ENCODE peak calls at places on chromosomes 12 and 14, in nine cellular contexts. One of them, this sample, is unnamed.

GRCh38 chr14:29654910-29655590 is 272.6 kb downstream of the PRKD1 start:
- DNase-seq in astrocyte of the cerebellum: no peak
- DNase-seq in psoas muscle: no peak
- DNase-seq in GM23338: no peak
- DNase-seq in fibroblast of lung: peak
- DNase-seq in AG10803: peak
- DNase-seq in astrocyte of the spinal cord: peak
- DNase-seq in coronary artery: no peak
- DNase-seq in thyroid gland: no peak
- DNase-seq in this sample: peak

GRCh38 chr12:84911331-84912190 is 1.0 kb downstream of the SLC6A15 start:
- DNase-seq in astrocyte of the cerebellum: peak
- DNase-seq in psoas muscle: no peak
- DNase-seq in GM23338: peak
- DNase-seq in fibroblast of lung: peak
- DNase-seq in AG10803: peak
- DNase-seq in astrocyte of the spinal cord: peak
- DNase-seq in coronary artery: no peak
- DNase-seq in thyroid gland: peak
- DNase-seq in this sample: peak

GRCh38 chr14:101561897-101562490 is 699 bp downstream of the DIO3 start:
- DNase-seq in astrocyte of the cerebellum: no peak
- DNase-seq in psoas muscle: peak
- DNase-seq in GM23338: peak
- DNase-seq in fibroblast of lung: no peak
- DNase-seq in AG10803: no peak
- DNase-seq in astrocyte of the spinal cord: no peak
- DNase-seq in coronary artery: no peak
- DNase-seq in thyroid gland: no peak
- DNase-seq in this sample: no peak

GRCh38 chr12:3542156-3542555 is 51.2 kb downstream of the PRMT8 start:
- DNase-seq in astrocyte of the cerebellum: no peak
- DNase-seq in psoas muscle: no peak
- DNase-seq in GM23338: no peak
- DNase-seq in fibroblast of lung: no peak
- DNase-seq in AG10803: no peak
- DNase-seq in astrocyte of the spinal cord: no peak
- DNase-seq in coronary artery: no peak
- DNase-seq in thyroid gland: no peak
- DNase-seq in this sample: no peak

GRCh38 chr14:45377201-45377600 is 124.2 kb upstream of the MIS18BP1 start:
- DNase-seq in astrocyte of the cerebellum: no peak
- DNase-seq in psoas muscle: no peak
- DNase-seq in GM23338: no peak
- DNase-seq in fibroblast of lung: peak
- DNase-seq in AG10803: no peak
- DNase-seq in astrocyte of the spinal cord: no peak
- DNase-seq in coronary artery: no peak
- DNase-seq in thyroid gland: no peak
- DNase-seq in this sample: no peak

GRCh38 chr12:121465921-121466799 is 66.2 kb downstream of the RNF34 start:
- DNase-seq in astrocyte of the cerebellum: no peak
- DNase-seq in psoas muscle: peak
- DNase-seq in GM23338: peak
- DNase-seq in fibroblast of lung: peak
- DNase-seq in AG10803: peak
- DNase-seq in astrocyte of the spinal cord: peak
- DNase-seq in coronary artery: no peak
- DNase-seq in thyroid gland: no peak
- DNase-seq in this sample: no peak

GRCh38 chr12:30930238-30931010 is 3.9 kb downstream of the TSPAN11 start:
- DNase-seq in astrocyte of the cerebellum: no peak
- DNase-seq in psoas muscle: no peak
- DNase-seq in GM23338: no peak
- DNase-seq in fibroblast of lung: no peak
- DNase-seq in AG10803: no peak
- DNase-seq in astrocyte of the spinal cord: no peak
- DNase-seq in coronary artery: peak
- DNase-seq in thyroid gland: peak
- DNase-seq in this sample: no peak

GRCh38 chr14:96100171-96101064 is 61.3 kb downstream of the C14orf132 start:
- DNase-seq in astrocyte of the cerebellum: peak
- DNase-seq in psoas muscle: peak
- DNase-seq in GM23338: peak
- DNase-seq in fibroblast of lung: peak
- DNase-seq in AG10803: peak
- DNase-seq in astrocyte of the spinal cord: peak
- DNase-seq in coronary artery: peak
- DNase-seq in thyroid gland: peak
- DNase-seq in this sample: peak

GRCh38 chr14:103099733-103100280 is 5.3 kb downstream of the EXOC3L4 start:
- DNase-seq in astrocyte of the cerebellum: no peak
- DNase-seq in psoas muscle: no peak
- DNase-seq in GM23338: no peak
- DNase-seq in fibroblast of lung: no peak
- DNase-seq in AG10803: no peak
- DNase-seq in astrocyte of the spinal cord: no peak
- DNase-seq in coronary artery: no peak
- DNase-seq in thyroid gland: no peak
- DNase-seq in this sample: no peak

GRCh38 chr12:90945070-90945649 is 9.8 kb downstream of the CCER1 start:
- DNase-seq in astrocyte of the cerebellum: no peak
- DNase-seq in psoas muscle: no peak
- DNase-seq in GM23338: peak
- DNase-seq in fibroblast of lung: peak
- DNase-seq in AG10803: peak
- DNase-seq in astrocyte of the spinal cord: peak
- DNase-seq in coronary artery: no peak
- DNase-seq in thyroid gland: no peak
- DNase-seq in this sample: peak

GRCh38 chr14:25472700-25473099 is 422.8 kb upstream of the STXBP6 start:
- DNase-seq in astrocyte of the cerebellum: no peak
- DNase-seq in psoas muscle: no peak
- DNase-seq in GM23338: no peak
- DNase-seq in fibroblast of lung: no peak
- DNase-seq in AG10803: no peak
- DNase-seq in astrocyte of the spinal cord: no peak
- DNase-seq in coronary artery: no peak
- DNase-seq in thyroid gland: no peak
- DNase-seq in this sample: no peak

GRCh38 chr12:2651061-2651965 is 143.5 kb upstream of the FKBP4 start:
- DNase-seq in astrocyte of the cerebellum: no peak
- DNase-seq in psoas muscle: no peak
- DNase-seq in GM23338: peak
- DNase-seq in fibroblast of lung: no peak
- DNase-seq in AG10803: no peak
- DNase-seq in astrocyte of the spinal cord: no peak
- DNase-seq in coronary artery: peak
- DNase-seq in thyroid gland: no peak
- DNase-seq in this sample: no peak

GRCh38 chr12:110468212-110469048 is at the start of the genes FAM216A and GPN3:
- DNase-seq in astrocyte of the cerebellum: peak
- DNase-seq in psoas muscle: peak
- DNase-seq in GM23338: peak
- DNase-seq in fibroblast of lung: peak
- DNase-seq in AG10803: peak
- DNase-seq in astrocyte of the spinal cord: peak
- DNase-seq in coronary artery: peak
- DNase-seq in thyroid gland: peak
- DNase-seq in this sample: peak

GRCh38 chr12:110467847-110468211 is 228 bp downstream of the GPN3 start:
- DNase-seq in astrocyte of the cerebellum: no peak
- DNase-seq in psoas muscle: no peak
- DNase-seq in GM23338: no peak
- DNase-seq in fibroblast of lung: no peak
- DNase-seq in AG10803: no peak
- DNase-seq in astrocyte of the spinal cord: no peak
- DNase-seq in coronary artery: no peak
- DNase-seq in thyroid gland: no peak
- DNase-seq in this sample: no peak

GRCh38 chr12:110465024-110465423 is 3.0 kb downstream of the GPN3 start:
- DNase-seq in astrocyte of the cerebellum: no peak
- DNase-seq in psoas muscle: no peak
- DNase-seq in GM23338: no peak
- DNase-seq in fibroblast of lung: no peak
- DNase-seq in AG10803: no peak
- DNase-seq in astrocyte of the spinal cord: no peak
- DNase-seq in coronary artery: no peak
- DNase-seq in thyroid gland: no peak
- DNase-seq in this sample: no peak

GRCh38 chr12:110466791-110467190 is 1.3 kb downstream of the GPN3 start:
- DNase-seq in astrocyte of the cerebellum: no peak
- DNase-seq in psoas muscle: no peak
- DNase-seq in GM23338: no peak
- DNase-seq in fibroblast of lung: no peak
- DNase-seq in AG10803: no peak
- DNase-seq in astrocyte of the spinal cord: no peak
- DNase-seq in coronary artery: no peak
- DNase-seq in thyroid gland: no peak
- DNase-seq in this sample: no peak
- H3K4me3 ChIP-seq in astrocyte of the cerebellum: no peak
- H3K4me3 ChIP-seq in psoas muscle: peak
- H3K4me3 ChIP-seq in GM23338: peak
- H3K4me3 ChIP-seq in fibroblast of lung: no peak
- H3K4me3 ChIP-seq in AG10803: no peak
- H3K4me3 ChIP-seq in astrocyte of the spinal cord: no peak
- H3K4me3 ChIP-seq in coronary artery: peak
- H3K4me3 ChIP-seq in thyroid gland: no peak
- H3K4me3 ChIP-seq in this sample: no peak

GRCh38 chr12:52245259-52245961 is 12.4 kb downstream of the KRT7 start:
- DNase-seq in astrocyte of the cerebellum: no peak
- DNase-seq in psoas muscle: no peak
- DNase-seq in GM23338: peak
- DNase-seq in fibroblast of lung: no peak
- DNase-seq in AG10803: no peak
- DNase-seq in astrocyte of the spinal cord: no peak
- DNase-seq in coronary artery: no peak
- DNase-seq in thyroid gland: peak
- DNase-seq in this sample: no peak
- H3K4me3 ChIP-seq in astrocyte of the cerebellum: no peak
- H3K4me3 ChIP-seq in psoas muscle: no peak
- H3K4me3 ChIP-seq in GM23338: no peak
- H3K4me3 ChIP-seq in fibroblast of lung: no peak
- H3K4me3 ChIP-seq in AG10803: no peak
- H3K4me3 ChIP-seq in astrocyte of the spinal cord: no peak
- H3K4me3 ChIP-seq in coronary artery: no peak
- H3K4me3 ChIP-seq in thyroid gland: no peak
- H3K4me3 ChIP-seq in this sample: no peak

GRCh38 chr12:46919666-46920065 is 93.9 kb upstream of the SLC38A4 start:
- DNase-seq in astrocyte of the cerebellum: no peak
- DNase-seq in psoas muscle: no peak
- DNase-seq in GM23338: no peak
- DNase-seq in fibroblast of lung: peak
- DNase-seq in AG10803: peak
- DNase-seq in astrocyte of the spinal cord: no peak
- DNase-seq in coronary artery: no peak
- DNase-seq in thyroid gland: no peak
- DNase-seq in this sample: peak
- H3K4me3 ChIP-seq in astrocyte of the cerebellum: no peak
- H3K4me3 ChIP-seq in psoas muscle: no peak
- H3K4me3 ChIP-seq in GM23338: no peak
- H3K4me3 ChIP-seq in fibroblast of lung: no peak
- H3K4me3 ChIP-seq in AG10803: no peak
- H3K4me3 ChIP-seq in astrocyte of the spinal cord: no peak
- H3K4me3 ChIP-seq in coronary artery: no peak
- H3K4me3 ChIP-seq in thyroid gland: no peak
- H3K4me3 ChIP-seq in this sample: no peak

GRCh38 chr12:108854453-108855283 is 2.7 kb downstream of the SSH1 start:
- DNase-seq in astrocyte of the cerebellum: peak
- DNase-seq in psoas muscle: peak
- DNase-seq in GM23338: no peak
- DNase-seq in fibroblast of lung: peak
- DNase-seq in AG10803: peak
- DNase-seq in astrocyte of the spinal cord: peak
- DNase-seq in coronary artery: peak
- DNase-seq in thyroid gland: peak
- DNase-seq in this sample: peak

GRCh38 chr12:108852674-108853073 is 4.7 kb downstream of the SSH1 start:
- DNase-seq in astrocyte of the cerebellum: no peak
- DNase-seq in psoas muscle: no peak
- DNase-seq in GM23338: no peak
- DNase-seq in fibroblast of lung: peak
- DNase-seq in AG10803: no peak
- DNase-seq in astrocyte of the spinal cord: no peak
- DNase-seq in coronary artery: no peak
- DNase-seq in thyroid gland: no peak
- DNase-seq in this sample: no peak

GRCh38 chr12:108854055-108854452 is 3.3 kb downstream of the SSH1 start:
- DNase-seq in astrocyte of the cerebellum: peak
- DNase-seq in psoas muscle: no peak
- DNase-seq in GM23338: no peak
- DNase-seq in fibroblast of lung: peak
- DNase-seq in AG10803: peak
- DNase-seq in astrocyte of the spinal cord: peak
- DNase-seq in coronary artery: peak
- DNase-seq in thyroid gland: peak
- DNase-seq in this sample: peak

GRCh38 chr12:108855284-108856169 is 1.9 kb downstream of the SSH1 start:
- DNase-seq in astrocyte of the cerebellum: no peak
- DNase-seq in psoas muscle: no peak
- DNase-seq in GM23338: no peak
- DNase-seq in fibroblast of lung: peak
- DNase-seq in AG10803: no peak
- DNase-seq in astrocyte of the spinal cord: peak
- DNase-seq in coronary artery: no peak
- DNase-seq in thyroid gland: no peak
- DNase-seq in this sample: no peak

GRCh38 chr12:108853426-108853825 is 4.0 kb downstream of the SSH1 start:
- DNase-seq in astrocyte of the cerebellum: no peak
- DNase-seq in psoas muscle: no peak
- DNase-seq in GM23338: no peak
- DNase-seq in fibroblast of lung: no peak
- DNase-seq in AG10803: no peak
- DNase-seq in astrocyte of the spinal cord: no peak
- DNase-seq in coronary artery: no peak
- DNase-seq in thyroid gland: no peak
- DNase-seq in this sample: no peak
- H3K4me3 ChIP-seq in astrocyte of the cerebellum: peak
- H3K4me3 ChIP-seq in psoas muscle: peak
- H3K4me3 ChIP-seq in GM23338: no peak
- H3K4me3 ChIP-seq in fibroblast of lung: no peak
- H3K4me3 ChIP-seq in AG10803: no peak
- H3K4me3 ChIP-seq in astrocyte of the spinal cord: no peak
- H3K4me3 ChIP-seq in coronary artery: peak
- H3K4me3 ChIP-seq in thyroid gland: no peak
- H3K4me3 ChIP-seq in this sample: no peak

GRCh38 chr12:117225179-117225578 is 34.9 kb upstream of the FBXO21 start:
- DNase-seq in astrocyte of the cerebellum: no peak
- DNase-seq in psoas muscle: no peak
- DNase-seq in GM23338: no peak
- DNase-seq in fibroblast of lung: no peak
- DNase-seq in AG10803: no peak
- DNase-seq in astrocyte of the spinal cord: no peak
- DNase-seq in coronary artery: no peak
- DNase-seq in thyroid gland: no peak
- DNase-seq in this sample: no peak
- H3K4me3 ChIP-seq in astrocyte of the cerebellum: no peak
- H3K4me3 ChIP-seq in psoas muscle: no peak
- H3K4me3 ChIP-seq in GM23338: no peak
- H3K4me3 ChIP-seq in fibroblast of lung: no peak
- H3K4me3 ChIP-seq in AG10803: no peak
- H3K4me3 ChIP-seq in astrocyte of the spinal cord: no peak
- H3K4me3 ChIP-seq in coronary artery: no peak
- H3K4me3 ChIP-seq in thyroid gland: no peak
- H3K4me3 ChIP-seq in this sample: no peak

GRCh38 chr14:50669441-50669986 is 1.4 kb upstream of the SAV1 start:
- DNase-seq in astrocyte of the cerebellum: no peak
- DNase-seq in psoas muscle: no peak
- DNase-seq in GM23338: peak
- DNase-seq in fibroblast of lung: no peak
- DNase-seq in AG10803: no peak
- DNase-seq in astrocyte of the spinal cord: no peak
- DNase-seq in coronary artery: no peak
- DNase-seq in thyroid gland: no peak
- DNase-seq in this sample: no peak
- H3K4me3 ChIP-seq in astrocyte of the cerebellum: no peak
- H3K4me3 ChIP-seq in psoas muscle: no peak
- H3K4me3 ChIP-seq in GM23338: peak
- H3K4me3 ChIP-seq in fibroblast of lung: no peak
- H3K4me3 ChIP-seq in AG10803: no peak
- H3K4me3 ChIP-seq in astrocyte of the spinal cord: no peak
- H3K4me3 ChIP-seq in coronary artery: no peak
- H3K4me3 ChIP-seq in thyroid gland: no peak
- H3K4me3 ChIP-seq in this sample: no peak

This sample was measured in foreskin fibroblast.